ENCODE peak calls at places on chromosome 14, in eight cellular contexts. F is upper lobe of right lung; V is adrenal gland; R is CD8-positive, alpha-beta T cell; U is astrocyte; I is GM23248; G is HCT116; T is naive thymus-derived CD4-positive, alpha-beta T cell. Z is an unnamed sample.
A peak's percentile ranks its signal among the peaks of the same experiment; 100 is the strongest.

GRCh38 chr14:101553393-101553792 is 7.9 kb upstream of the DIO3 start:
- DNase-seq in F (no peak), V (no peak), R (no peak), U (no peak), I (no peak), G (no peak), T (no peak), Z (no peak)

GRCh38 chr14:73727181-73727580 is 13.0 kb upstream of the PNMA1 start:
- DNase-seq in F (peak; percentile 61), V (no peak), R (no peak), U (no peak), I (no peak), G (no peak), T (no peak), Z (no peak)

GRCh38 chr14:90545966-90546751 is 149.3 kb downstream of the CALM1 start:
- DNase-seq in F (no peak), V (peak; percentile 64), R (no peak), U (no peak), I (peak; percentile 9), G (no peak), T (no peak), Z (no peak)

GRCh38 chr14:39768579-39768978 is 336.3 kb upstream of the FBXO33 start:
- DNase-seq in F (no peak), V (no peak), R (no peak), U (no peak), I (no peak), G (no peak), T (no peak), Z (no peak)

GRCh38 chr14:37545174-37545573 is 49.9 kb downstream of the FOXA1 start:
- DNase-seq in F (no peak), V (no peak), R (no peak), U (no peak), I (no peak), G (no peak), T (no peak), Z (no peak)

GRCh38 chr14:70086685-70087379 is 101.9 kb downstream of the SLC8A3 start:
- DNase-seq in F (no peak), V (peak; percentile 64), R (no peak), U (peak; percentile 12), I (peak; percentile 62), G (peak; percentile 23), T (no peak), Z (no peak)

GRCh38 chr14:102019141-102019540 is 54.8 kb downstream of the DYNC1H1 start:
- DNase-seq in F (no peak), V (no peak), R (no peak), U (no peak), I (no peak), G (no peak), T (no peak), Z (no peak)

GRCh38 chr14:24436355-24437019 is 6.1 kb downstream of the SDR39U1 start:
- DNase-seq in F (no peak), V (peak; percentile 64), R (no peak), U (peak; percentile 51), I (peak; percentile 90), G (peak; percentile 50), T (peak; percentile 56), Z (no peak)

GRCh38 chr14:52015411-52016030 is 26.2 kb downstream of the RTRAF start:
- DNase-seq in F (no peak), V (peak; percentile 49), R (no peak), U (no peak), I (peak; percentile 54), G (peak; percentile 19), T (no peak), Z (no peak)

GRCh38 chr14:61620130-61620946 is 75.0 kb upstream of the HIF1A start:
- DNase-seq in F (no peak), V (peak; percentile 80), R (no peak), U (peak; percentile 96), I (peak; percentile 95), G (no peak), T (no peak), Z (no peak)

DNA sequence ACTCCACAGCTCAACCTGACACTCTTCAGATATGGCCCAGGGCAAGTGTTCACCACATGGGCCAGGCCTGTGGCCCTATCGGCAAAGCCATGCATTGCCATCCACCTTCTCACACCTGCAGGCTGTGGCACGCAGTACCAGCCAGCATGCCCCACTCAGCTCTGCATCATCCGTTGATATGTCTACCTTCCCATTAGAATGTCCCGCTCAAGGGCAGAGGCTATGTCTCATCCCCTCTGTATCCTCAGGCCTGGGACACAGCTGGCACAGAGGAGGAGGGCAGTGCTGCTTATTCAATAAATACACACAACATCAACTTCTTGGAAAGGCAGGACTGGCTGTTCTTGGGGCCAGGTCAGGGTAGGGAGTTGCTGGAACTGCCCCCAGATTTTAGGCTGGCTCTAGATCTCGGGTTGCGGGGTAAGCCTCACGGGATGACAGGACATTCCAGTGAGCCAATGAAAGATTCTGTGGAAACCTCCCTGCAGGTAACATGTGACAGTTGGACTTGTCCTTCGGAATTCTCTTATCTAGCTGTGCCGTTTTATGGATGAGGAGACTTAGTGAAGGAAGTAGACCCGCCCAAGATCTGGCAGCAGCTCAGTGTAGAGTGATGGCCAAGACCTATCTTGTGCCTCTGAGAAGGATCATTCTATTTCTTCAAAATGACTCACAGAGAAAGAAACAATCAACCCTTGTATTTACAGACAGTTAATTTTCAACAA is 25.6 kb downstream of the SYNE3 start:
- DNase-seq in F (no peak), V (peak; percentile 49), R (no peak), U (no peak), I (peak; percentile 28), G (peak; percentile 12), T (no peak), Z (no peak)
- H3K4me1 ChIP-seq in F (peaks cover 23% of the 10 kb centered on the region), V (peaks cover 31% of the 10 kb centered on the region), R (peaks cover 17% of the 10 kb centered on the region), U (no peaks in the 10 kb centered on the region), I (peaks cover 6% of the 10 kb centered on the region), G (no peaks in the 10 kb centered on the region), T (peaks cover 8% of the 10 kb centered on the region), Z (peaks cover 5% of the 10 kb centered on the region)

GRCh38 chr14:64692189-64692588 is 12.0 kb upstream of the PLEKHG3 start:
- DNase-seq in F (no peak), V (no peak), R (no peak), U (no peak), I (no peak), G (no peak), T (no peak), Z (no peak)
- H3K36me3 ChIP-seq in F (no peaks in the 10 kb centered on the region), V (no peaks in the 10 kb centered on the region), R (no peaks in the 10 kb centered on the region), U (no peaks in the 10 kb centered on the region), I (no peaks in the 10 kb centered on the region), G (no peaks in the 10 kb centered on the region), T (no peaks in the 10 kb centered on the region), Z (no peaks in the 10 kb centered on the region)

GRCh38 chr14:95522556-95522955 is 6.1 kb upstream of the SYNE3 start:
- DNase-seq in F (no peak), V (no peak), R (no peak), U (no peak), I (no peak), G (no peak), T (no peak), Z (no peak)

GRCh38 chr14:95521001-95521400 is 4.6 kb upstream of the SYNE3 start:
- DNase-seq in F (no peak), V (peak; percentile 36), R (no peak), U (no peak), I (no peak), G (no peak), T (no peak), Z (no peak)

GRCh38 chr14:95523051-95523817 is 6.8 kb upstream of the SYNE3 start:
- DNase-seq in F (no peak), V (no peak), R (no peak), U (no peak), I (no peak), G (no peak), T (peak; percentile 32), Z (no peak)

GRCh38 chr14:95520346-95520745 is 3.9 kb upstream of the SYNE3 start:
- DNase-seq in F (no peak), V (peak; percentile 44), R (no peak), U (no peak), I (no peak), G (no peak), T (no peak), Z (no peak)

DNA sequence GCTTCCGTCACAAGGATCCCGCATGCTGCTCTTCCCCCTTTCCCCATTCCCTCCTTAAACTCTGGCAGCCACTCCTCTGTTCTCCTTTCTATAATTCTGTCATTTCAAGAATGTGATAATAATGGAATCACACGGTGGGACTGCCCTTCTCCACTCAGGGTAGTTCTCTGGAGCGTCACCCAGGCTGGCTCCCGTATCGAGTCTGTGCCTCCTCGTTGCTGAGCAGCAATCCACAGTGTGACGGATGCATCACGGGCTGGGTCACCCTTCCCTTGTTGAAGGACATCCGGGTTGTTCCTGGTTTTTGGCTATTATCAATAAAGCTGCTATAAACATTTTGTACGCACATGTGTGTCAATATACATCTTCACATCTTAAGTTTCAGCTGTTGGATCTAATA is 5.7 kb upstream of the SYNE3 start:
- DNase-seq in F (no peak), V (no peak), R (no peak), U (no peak), I (no peak), G (no peak), T (no peak), Z (no peak)
- H3K4me1 ChIP-seq in F (peaks cover 83% of the 10 kb centered on the region), V (peaks cover 63% of the 10 kb centered on the region), R (peaks cover 84% of the 10 kb centered on the region), U (peaks cover 57% of the 10 kb centered on the region), I (peaks cover 56% of the 10 kb centered on the region), G (peaks cover 31% of the 10 kb centered on the region), T (peaks cover 73% of the 10 kb centered on the region), Z (peaks cover 33% of the 10 kb centered on the region)

GRCh38 chr14:104775073-104775489 is 20.5 kb downstream of the AKT1 start:
- DNase-seq in F (no peak), V (no peak), R (no peak), U (no peak), I (no peak), G (no peak), T (no peak), Z (no peak)

GRCh38 chr14:104772707-104773504 is 20.0 kb downstream of the SIVA1 start:
- DNase-seq in F (no peak), V (no peak), R (no peak), U (no peak), I (no peak), G (no peak), T (no peak), Z (no peak)

GRCh38 chr14:104774453-104775072 is 21.0 kb downstream of the AKT1 start:
- DNase-seq in F (peak; percentile 81), V (no peak), R (no peak), U (no peak), I (no peak), G (no peak), T (no peak), Z (no peak)

GRCh38 chr14:104771918-104772706 is 19.2 kb downstream of the SIVA1 start:
- DNase-seq in F (no peak), V (no peak), R (no peak), U (no peak), I (no peak), G (no peak), T (no peak), Z (no peak)

DNA sequence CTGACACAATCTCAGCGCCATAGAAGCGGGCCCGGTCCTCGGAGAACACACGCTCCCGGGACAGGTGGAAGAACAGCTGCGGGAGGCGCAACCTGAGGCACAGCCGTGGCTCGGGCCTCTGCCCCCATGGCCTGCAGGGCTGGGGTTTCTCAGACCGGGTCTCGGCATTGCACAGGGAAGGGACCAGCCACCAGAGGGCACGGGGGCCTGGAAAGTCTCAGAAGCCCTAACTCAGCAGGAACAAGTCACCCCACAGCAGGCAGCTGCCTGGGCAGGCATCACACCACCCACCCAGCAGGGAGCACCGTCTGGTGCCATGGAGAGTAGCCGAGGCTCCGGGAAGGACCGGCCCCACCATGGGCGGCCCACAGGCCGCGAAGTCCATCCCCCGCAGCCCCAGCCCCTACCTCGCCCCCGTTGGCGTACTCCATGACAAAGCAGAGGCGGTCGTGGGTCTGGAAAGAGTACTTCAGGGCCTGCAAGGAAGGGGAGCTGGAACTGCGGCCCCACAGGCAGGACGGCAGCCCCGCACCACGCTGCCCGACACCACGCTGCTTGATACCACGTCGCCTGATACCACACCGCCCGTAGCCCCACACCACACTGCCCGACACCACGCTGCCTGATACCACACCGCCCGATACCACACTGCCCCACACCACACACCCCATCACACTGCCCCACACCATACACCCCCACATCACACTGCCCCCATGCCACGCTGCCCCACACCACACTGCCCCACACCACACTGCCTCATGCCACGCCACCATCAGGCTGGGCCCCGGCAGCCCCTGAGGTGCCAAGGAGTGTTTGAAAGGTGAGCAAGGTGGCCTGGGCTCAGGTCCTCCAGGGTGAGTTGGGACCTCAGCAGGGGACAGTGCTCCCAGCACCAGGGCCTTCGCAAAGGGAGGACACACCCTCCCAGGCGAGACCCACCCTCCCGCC is 20.8 kb downstream of the SIVA1 start:
- DNase-seq in F (no peak), V (no peak), R (no peak), U (no peak), I (no peak), G (no peak), T (no peak), Z (no peak)
- H3K36me3 ChIP-seq in F (peaks cover 56% of the 10 kb centered on the region), V (peaks cover 55% of the 10 kb centered on the region), R (peaks cover 4% of the 10 kb centered on the region), U (peaks cover 4% of the 10 kb centered on the region), I (peaks cover 6% of the 10 kb centered on the region), G (peaks cover 2% of the 10 kb centered on the region), T (no peaks in the 10 kb centered on the region), Z (peaks cover 20% of the 10 kb centered on the region)